ENCODE peak calls at places on chromosomes 16 and 17, in six cellular contexts. L is CD8-positive, alpha-beta memory T cell; G is neural crest cell; K is T-helper 9 cell; A is Kasumi-1; T is ELR. B is an unnamed sample.

GRCh38 chr16:84266451-84266850 is 26.6 kb upstream of the KCNG4 start:
- DNase-seq in L (no peak), G (peak), K (no peak), A (peak), T (peak), B (peak)

GRCh38 chr17:1764274-1764673 is 2.4 kb downstream of the SERPINF1 start:
- DNase-seq in L (no peak), G (no peak), K (peak), A (peak), T (no peak), B (no peak)

GRCh38 chr16:66352304-66352703 is 14.2 kb upstream of the CDH5 start:
- DNase-seq in L (no peak), G (no peak), K (no peak), A (no peak), T (no peak), B (no peak)

GRCh38 chr17:34981538-34982241 is 1.4 kb downstream of the LIG3 start:
- DNase-seq in L (no peak), G (no peak), K (no peak), A (peak), T (peak), B (no peak)

GRCh38 chr17:1714488-1714979 is 4.4 kb upstream of the TLCD2 start:
- DNase-seq in L (no peak), G (peak), K (no peak), A (peak), T (peak), B (peak)

GRCh38 chr16:85614338-85615013 is 1.4 kb downstream of the GSE1 start:
- DNase-seq in L (no peak), G (no peak), K (no peak), A (no peak), T (no peak), B (no peak)

GRCh38 chr17:41733348-41734138 is 900 bp downstream of the HAP1 start:
- DNase-seq in L (no peak), G (no peak), K (no peak), A (no peak), T (no peak), B (no peak)

GRCh38 chr16:3118204-3118790 is 5.9 kb downstream of the ZNF205 start:
- DNase-seq in L (no peak), G (no peak), K (no peak), A (no peak), T (no peak), B (peak)

GRCh38 chr17:77254961-77255741 is 114.4 kb downstream of the SEC14L1 start:
- DNase-seq in L (no peak), G (no peak), K (no peak), A (no peak), T (peak), B (peak)

GRCh38 chr17:39099686-39100293 is 51.6 kb downstream of the PLXDC1 start:
- DNase-seq in L (no peak), G (no peak), K (no peak), A (no peak), T (no peak), B (no peak)

GRCh38 chr16:87255866-87256265 is 61.3 kb downstream of the C16orf95 start:
- DNase-seq in L (no peak), G (no peak), K (no peak), A (no peak), T (no peak), B (no peak)

GRCh38 chr16:1884155-1884760 is 12.3 kb upstream of the MEIOB start:
- DNase-seq in L (no peak), G (no peak), K (no peak), A (peak), T (peak), B (no peak)

GRCh38 chr17:47620503-47621245 is 29.0 kb upstream of the KPNB1 start:
- DNase-seq in L (no peak), G (no peak), K (no peak), A (no peak), T (no peak), B (no peak)

GRCh38 chr17:44992242-44992939 is 24.3 kb upstream of the C1QL1 start:
- DNase-seq in L (no peak), G (no peak), K (no peak), A (no peak), T (no peak), B (no peak)

GRCh38 chr17:72421128-72422092 is 300.6 kb downstream of the SOX9 start:
- DNase-seq in L (no peak), G (no peak), K (no peak), A (peak), T (peak), B (peak)

GRCh38 chr17:15659236-15659635 is 24.9 kb downstream of the TRIM16 start:
- DNase-seq in L (no peak), G (no peak), K (no peak), A (no peak), T (no peak), B (no peak)